ENCODE peak calls at places on chromosomes 5 and 9, in four cellular contexts. L is H1, P is HepG2, S is GM12878. N is an unnamed sample.

GRCh38 chr5:153402550-153402949 is 87.9 kb upstream of the GRIA1 start:
- DNase-seq in P (no peak), L (no peak), S (no peak), N (no peak)

GRCh38 chr5:72597456-72597948 is 90.3 kb upstream of the ZNF366 start:
- DNase-seq in L (no peak), P (no peak), S (no peak), N (peak)

GRCh38 chr5:24642022-24642421 is 2.8 kb downstream of the CDH10 start:
- DNase-seq in P (peak), L (no peak), S (no peak), N (no peak)

GRCh38 chr5:67648201-67648671 is 451.6 kb upstream of the CD180 start:
- DNase-seq in S (no peak), P (no peak), L (no peak), N (no peak)

GRCh38 chr9:25453876-25454275 is 224.4 kb downstream of the TUSC1 start:
- DNase-seq in L (no peak), S (no peak), P (no peak), N (no peak)

GRCh38 chr9:121650220-121651013 is 1.0 kb upstream of the DAB2IP start:
- DNase-seq in P (peak), L (peak), S (no peak), N (peak)

GRCh38 chr9:77710276-77710675 is 62.2 kb upstream of the GNA14 start:
- DNase-seq in L (no peak), S (no peak), P (no peak), N (no peak)

GRCh38 chr9:120985759-120986353 is 59.3 kb upstream of the TRAF1 start:
- DNase-seq in L (no peak), P (peak), S (no peak), N (peak)

GRCh38 chr5:38831909-38832308 is 13.9 kb upstream of the OSMR start:
- DNase-seq in L (no peak), S (no peak), P (peak), N (peak)

GRCh38 chr9:136326061-136326776 is 1.1 kb upstream of the GPSM1 start:
- DNase-seq in S (no peak), L (peak), P (no peak), N (no peak)

GRCh38 chr5:10018670-10019069 is 231.0 kb downstream of the ATPSCKMT start:
- DNase-seq in P (no peak), S (no peak), L (no peak), N (no peak)

GRCh38 chr9:123725389-123725788 is 204.5 kb downstream of the DENND1A start:
- DNase-seq in S (no peak), P (no peak), L (no peak), N (no peak)

GRCh38 chr5:55896238-55896637 is 45.1 kb downstream of the IL31RA start:
- DNase-seq in P (no peak), L (no peak), S (no peak), N (no peak)

GRCh38 chr9:87606921-87607521 is 109.4 kb downstream of the DAPK1 start:
- DNase-seq in S (no peak), P (no peak), L (no peak), N (no peak)

GRCh38 chr5:158992104-158992740 is 107.5 kb downstream of the EBF1 start:
- DNase-seq in L (no peak), S (no peak), P (no peak), N (no peak)
- TF ChIP-seq CBX5 in L (no peak), S (no peak), P (no peak), N (no peak)

GRCh38 chr9:112654282-112654681 is 63.6 kb downstream of the INIP start:
- DNase-seq in P (no peak), S (no peak), L (no peak), N (no peak)
- TF ChIP-seq CBX5 in P (no peak), S (no peak), L (no peak), N (no peak)

DNA sequence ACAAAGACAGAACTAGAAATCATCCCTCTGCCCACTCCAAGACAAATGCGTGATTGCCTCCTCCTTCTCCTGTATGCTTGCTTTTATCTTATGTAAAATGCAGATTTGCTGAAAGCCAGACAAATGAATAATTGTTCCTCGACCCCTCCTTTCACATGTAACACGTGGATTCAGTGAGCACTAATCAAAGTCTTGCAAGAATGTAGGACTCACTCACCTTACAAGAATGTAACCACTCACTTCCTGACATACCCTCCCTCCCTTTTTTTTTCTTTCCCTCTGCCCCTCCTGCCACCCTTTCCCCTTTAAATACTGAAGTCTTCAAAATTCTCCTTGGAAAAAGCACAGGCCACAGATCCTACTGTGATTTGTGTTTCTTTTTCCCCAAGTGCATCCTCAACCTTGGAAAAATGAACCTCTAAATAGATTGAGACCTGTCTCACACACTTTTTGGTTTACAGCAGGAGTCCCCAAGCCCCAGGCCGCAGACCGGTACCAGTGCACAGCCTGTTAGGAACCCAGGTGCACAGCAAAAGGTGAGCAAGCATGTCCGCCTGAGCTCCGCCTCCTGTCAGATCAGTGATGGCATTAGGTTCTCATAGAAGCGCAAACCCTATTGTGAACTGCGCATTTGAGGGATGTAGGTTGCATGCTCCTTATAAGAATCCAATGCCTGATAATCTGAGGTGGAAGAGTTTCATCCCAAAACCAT is 29.4 kb upstream of the HSD17B3 start:
- DNase-seq in P (peak), L (no peak), S (no peak), N (no peak)
- TF ChIP-seq CBX5 in P (no peak), L (no peak), S (no peak), N (no peak)

DNA sequence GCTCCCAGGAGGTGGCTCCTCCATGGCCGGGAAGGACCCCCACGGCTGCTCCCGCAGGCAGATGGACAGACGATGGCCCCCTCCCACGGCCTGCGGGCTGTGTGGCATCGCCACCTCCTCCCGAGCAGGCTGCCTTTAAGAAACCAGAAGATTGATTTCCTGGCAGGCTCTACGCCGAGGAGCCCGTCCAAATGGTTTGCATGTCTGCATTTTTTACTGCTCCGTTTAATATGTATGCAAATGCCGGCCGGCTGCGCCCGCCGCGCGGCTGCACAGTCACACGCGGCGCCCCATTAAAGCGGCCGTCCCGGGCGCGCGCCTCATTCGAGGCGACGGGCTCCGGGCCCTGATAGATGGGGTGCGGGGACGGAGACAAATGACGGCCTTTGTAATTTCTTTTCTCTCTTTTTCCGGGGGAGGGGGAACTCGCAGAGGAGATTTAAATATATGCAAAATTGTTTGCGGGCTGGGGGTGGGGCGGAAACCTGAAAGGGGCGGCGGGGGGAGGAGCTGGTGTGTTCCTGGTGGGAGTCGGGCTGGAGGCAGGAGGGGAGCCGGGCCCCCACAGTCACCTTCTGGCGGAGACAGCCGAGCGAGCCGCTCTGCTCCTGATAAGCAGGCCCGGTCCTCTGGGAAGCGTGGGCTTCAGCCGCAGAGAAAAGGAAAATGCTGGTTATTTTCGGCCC is 158.7 kb upstream of the IER5L start:
- DNase-seq in S (no peak), P (no peak), L (peak), N (peak)
- TF ChIP-seq CBX5 in S (no peak), P (no peak), L (no peak), N (no peak)

GRCh38 chr9:133188006-133188842 is 20.8 kb downstream of the OBP2B start:
- DNase-seq in L (peak), P (peak), S (no peak), N (peak)
- TF ChIP-seq CBX5 in L (no peak), P (no peak), S (no peak), N (no peak)

GRCh38 chr9:128917151-128917849 is 3.5 kb upstream of the PHYHD1 start:
- DNase-seq in L (no peak), S (no peak), P (peak), N (no peak)
- TF ChIP-seq CBX5 in L (no peak), S (no peak), P (peak), N (no peak)

GRCh38 chr5:66642538-66642937 is 46.3 kb downstream of the MAST4 start:
- DNase-seq in S (no peak), P (no peak), L (no peak), N (no peak)

GRCh38 chr5:66645039-66645438 is 48.8 kb downstream of the MAST4 start:
- DNase-seq in L (no peak), P (no peak), S (no peak), N (no peak)

GRCh38 chr5:66647146-66647856 is 51.1 kb downstream of the MAST4 start:
- DNase-seq in L (no peak), P (no peak), S (no peak), N (no peak)

GRCh38 chr5:66643383-66643782 is 47.2 kb downstream of the MAST4 start:
- DNase-seq in P (no peak), L (no peak), S (no peak), N (no peak)

GRCh38 chr5:66646570-66646969 is 50.4 kb downstream of the MAST4 start:
- DNase-seq in S (no peak), P (no peak), L (no peak), N (no peak)
- TF ChIP-seq CBX5 in S (no peak), P (no peak), L (no peak), N (no peak)